ENCODE peak calls at places on chromosomes 11 and 22, in six cellular contexts. M, A, T, Z, U and G are unnamed samples.

GRCh38 chr11:61701298-61701993 is 21.3 kb downstream of the DAGLA start:
- DNase-seq in U (no peak), A (no peak), T (no peak), Z (no peak), M (no peak), G (no peak)

GRCh38 chr22:50139843-50140415 is 30.6 kb upstream of the PANX2 start:
- DNase-seq in M (no peak), A (no peak), U (no peak), T (no peak), Z (no peak), G (no peak)

GRCh38 chr11:15591112-15591537 is 476.4 kb downstream of the INSC start:
- DNase-seq in U (no peak), Z (no peak), A (no peak), M (no peak), T (no peak), G (no peak)

GRCh38 chr11:94417386-94417987 is 16.3 kb upstream of the GPR83 start:
- DNase-seq in M (no peak), U (peak), A (no peak), T (no peak), Z (no peak), G (no peak)

GRCh38 chr11:46367244-46367915 is 14.1 kb upstream of the MDK start:
- DNase-seq in M (peak), U (peak), A (peak), T (peak), Z (peak), G (no peak)

GRCh38 chr11:66360406-66361073 is 11.0 kb downstream of the SLC29A2 start:
- DNase-seq in Z (no peak), U (no peak), T (no peak), M (no peak), A (no peak), G (no peak)

GRCh38 chr22:19663821-19664325 is 50.4 kb upstream of the SEPTIN5 start:
- DNase-seq in M (no peak), T (no peak), U (no peak), A (no peak), Z (no peak), G (no peak)

GRCh38 chr11:27390318-27390958 is 27.4 kb upstream of the CCDC34 start:
- DNase-seq in M (no peak), Z (no peak), U (no peak), T (no peak), A (no peak), G (no peak)

GRCh38 chr11:128686745-128687177 is 7.1 kb upstream of the FLI1 start:
- DNase-seq in Z (peak), A (no peak), T (no peak), M (no peak), U (no peak), G (no peak)

GRCh38 chr11:41497974-41498373 is 38.5 kb upstream of the LRRC4C start:
- DNase-seq in Z (no peak), M (no peak), A (no peak), U (no peak), T (no peak), G (no peak)

GRCh38 chr11:2769779-2770555 is 70.2 kb upstream of the KCNQ1OT1 start:
- DNase-seq in M (peak), Z (no peak), U (no peak), T (no peak), A (no peak), G (no peak)

GRCh38 chr11:93541884-93542752 is 1.1 kb downstream of the SMCO4 start:
- DNase-seq in M (peak), T (no peak), Z (peak), U (peak), A (peak), G (no peak)

GRCh38 chr11:69969890-69970784 is 108.0 kb upstream of the ANO1 start:
- DNase-seq in M (peak), Z (no peak), A (no peak), T (no peak), U (no peak), G (no peak)

GRCh38 chr11:12674936-12675696 is 895 bp downstream of the TEAD1 start:
- DNase-seq in A (peak), M (no peak), T (no peak), Z (no peak), U (no peak), G (no peak)

GRCh38 chr11:77908835-77909234 is 85.6 kb downstream of the INTS4 start:
- DNase-seq in M (no peak), A (no peak), T (no peak), Z (no peak), U (no peak), G (no peak)

GRCh38 chr22:30922151-30922611 is 46.4 kb downstream of the MORC2 start:
- DNase-seq in U (no peak), A (peak), T (peak), M (peak), Z (peak), G (no peak)

GRCh38 chr22:38214248-38215056 is 12.7 kb downstream of the MAFF start:
- DNase-seq in M (peak), A (no peak), U (no peak), T (no peak), Z (peak), G (peak)

GRCh38 chr11:116580828-116581227 is 192.0 kb downstream of the BUD13 start:
- DNase-seq in M (no peak), Z (no peak), A (peak), U (no peak), T (no peak), G (peak)

GRCh38 chr11:73963861-73964260 is 13.0 kb downstream of the DNAJB13 start:
- DNase-seq in A (no peak), U (no peak), M (no peak), T (no peak), Z (no peak), G (no peak)

GRCh38 chr11:61635787-61636186 is 44.4 kb upstream of the DAGLA start:
- DNase-seq in T (no peak), M (no peak), U (no peak), A (no peak), Z (no peak), G (no peak)

GRCh38 chr11:121489823-121490222 is 37.1 kb upstream of the SORL1-AS1 start:
- DNase-seq in A (no peak), T (no peak), U (no peak), M (no peak), Z (no peak), G (no peak)

GRCh38 chr11:8593455-8593854 is 573 bp downstream of the STK33 start:
- DNase-seq in A (no peak), M (no peak), T (no peak), U (no peak), Z (no peak), G (no peak)

GRCh38 chr22:32828150-32828549 is 26.6 kb downstream of the TIMP3 start:
- DNase-seq in A (no peak), M (no peak), Z (no peak), U (no peak), T (no peak), G (no peak)

GRCh38 chr22:33329398-33329797 is 271.2 kb upstream of the SYN3 start:
- DNase-seq in U (no peak), Z (no peak), A (no peak), M (peak), T (no peak), G (no peak)

GRCh38 chr11:4465411-4465810 is 16.3 kb downstream of the OR52K2 start:
- DNase-seq in Z (no peak), A (no peak), U (no peak), T (no peak), M (no peak), G (no peak)

GRCh38 chr11:109984634-109985289 is 108.4 kb upstream of the ZC3H12C start:
- DNase-seq in M (no peak), Z (no peak), U (no peak), A (no peak), T (no peak), G (no peak)

GRCh38 chr22:30694638-30695350 is at the start of gene OSBP2:
- DNase-seq in A (peak), M (peak), Z (peak), T (peak), U (no peak), G (peak)

GRCh38 chr11:503179-503981 is 3.7 kb downstream of the RNH1 start:
- DNase-seq in T (no peak), Z (no peak), A (peak), U (no peak), M (no peak), G (no peak)

GRCh38 chr11:64746486-64746885 is 2.5 kb upstream of the RASGRP2 start:
- DNase-seq in T (no peak), M (no peak), U (no peak), A (no peak), Z (no peak), G (no peak)

GRCh38 chr11:10225553-10225952 is 68.5 kb downstream of the SBF2 start:
- DNase-seq in Z (no peak), U (no peak), T (no peak), M (no peak), A (no peak), G (no peak)

GRCh38 chr11:46293616-46294015 is 16.2 kb downstream of the CREB3L1 start:
- DNase-seq in A (no peak), M (no peak), Z (no peak), T (no peak), U (peak), G (no peak)

GRCh38 chr11:45250035-45250693 is 36.0 kb downstream of the SYT13 start:
- DNase-seq in Z (no peak), M (no peak), A (no peak), U (no peak), T (no peak), G (no peak)

GRCh38 chr11:108662700-108663099 is 2.2 kb upstream of the DDX10 start:
- DNase-seq in A (no peak), U (no peak), T (no peak), Z (no peak), M (no peak), G (no peak)

GRCh38 chr11:32893947-32894827 is 1.6 kb downstream of the QSER1 start:
- DNase-seq in M (peak), T (no peak), U (peak), A (peak), Z (no peak), G (peak)

GRCh38 chr11:126172596-126173038 is 38.8 kb downstream of the RPUSD4 start:
- DNase-seq in A (no peak), Z (no peak), T (no peak), U (no peak), M (no peak), G (no peak)